ENCODE peak calls at places on chromosomes 6 and 20, in nine cellular contexts. T is H1, X is suprapubic skin, J is sigmoid colon, H is esophagus muscularis mucosa, F is GM23338, C is transverse colon, K is K562, M is GM12878. L is an unnamed sample.

GRCh38 chr6:132131777-132132176 is 180.6 kb upstream of the CCN2 start:
- DNase-seq in X (no peak), J (no peak), K (no peak), H (no peak), F (peak), T (no peak), M (no peak), C (no peak), L (no peak)

GRCh38 chr6:169714595-169714994 is 9.7 kb downstream of the PHF10 start:
- DNase-seq in F (no peak), H (no peak), X (no peak), T (no peak), K (no peak), M (no peak), C (no peak), J (no peak), L (no peak)

GRCh38 chr20:47535088-47535487 is 33.4 kb downstream of the NCOA3 start:
- DNase-seq in M (no peak), K (no peak), H (no peak), F (peak), C (no peak), X (no peak), J (no peak), T (peak), L (no peak)

GRCh38 chr6:5471044-5471443 is 209.7 kb downstream of the FARS2 start:
- DNase-seq in T (no peak), M (peak), C (peak), X (no peak), K (peak), H (no peak), J (no peak), F (peak), L (peak)

GRCh38 chr6:8029243-8029870 is 34.8 kb downstream of the BLOC1S5 start:
- DNase-seq in H (no peak), X (no peak), K (no peak), T (no peak), F (no peak), M (no peak), J (no peak), C (no peak), L (no peak)

GRCh38 chr6:143860111-143860510 is 4.2 kb upstream of the ZC2HC1B start:
- DNase-seq in C (no peak), F (no peak), X (no peak), T (no peak), H (no peak), J (no peak), M (no peak), K (no peak), L (no peak)

GRCh38 chr20:40339661-40340449 is 349.2 kb downstream of the MAFB start:
- DNase-seq in X (no peak), F (no peak), T (no peak), J (peak), C (peak), H (peak), M (no peak), K (no peak), L (peak)

GRCh38 chr6:35396991-35397390 is 54.6 kb downstream of the PPARD start:
- DNase-seq in J (no peak), K (no peak), X (no peak), T (no peak), H (no peak), C (peak), F (no peak), M (no peak), L (no peak)

GRCh38 chr6:140289186-140289585 is 914.7 kb upstream of the CITED2 start:
- DNase-seq in H (no peak), K (no peak), J (no peak), X (no peak), F (no peak), T (no peak), M (no peak), C (no peak), L (no peak)

GRCh38 chr6:155528982-155529453 is 73.4 kb upstream of the NOX3 start:
- DNase-seq in T (no peak), K (no peak), X (no peak), J (no peak), M (no peak), F (no peak), C (no peak), H (no peak), L (peak)

GRCh38 chr20:44056010-44056698 is 130.8 kb downstream of the JPH2 start:
- DNase-seq in T (peak), J (peak), M (no peak), C (peak), K (no peak), H (peak), X (peak), F (peak), L (peak)

GRCh38 chr20:51327251-51327841 is 215.2 kb downstream of the NFATC2 start:
- DNase-seq in X (no peak), H (no peak), T (no peak), F (no peak), K (no peak), C (no peak), J (no peak), M (no peak), L (no peak)

GRCh38 chr6:41652876-41653641 is 14.8 kb downstream of the MDFI start:
- DNase-seq in H (no peak), J (no peak), X (no peak), C (no peak), F (no peak), K (no peak), T (no peak), M (no peak), L (no peak)

GRCh38 chr6:157707576-157707975 is 115.5 kb upstream of the SNX9 start:
- DNase-seq in F (no peak), H (no peak), C (no peak), M (no peak), K (no peak), J (no peak), X (no peak), T (no peak), L (no peak)

GRCh38 chr6:140542858-140543257 is 1168.4 kb upstream of the CITED2 start:
- DNase-seq in K (no peak), H (no peak), J (no peak), C (no peak), T (no peak), X (no peak), F (no peak), M (peak), L (no peak)

GRCh38 chr20:31890646-31891045 is 20.2 kb downstream of the TTLL9 start:
- DNase-seq in C (no peak), T (no peak), M (no peak), F (no peak), K (no peak), H (no peak), J (no peak), X (peak), L (no peak)

GRCh38 chr6:42025066-42025789 is 25.1 kb upstream of the TAF8 start:
- DNase-seq in X (no peak), H (no peak), K (peak), C (no peak), F (no peak), J (no peak), T (no peak), M (peak), L (peak)

GRCh38 chr6:33029297-33030184 is 20.1 kb upstream of the HLA-DOA start:
- DNase-seq in F (peak), C (peak), K (no peak), X (no peak), H (no peak), T (no peak), J (no peak), M (peak), L (no peak)

GRCh38 chr6:56246544-56246940 is 838 bp downstream of the COL21A1 start:
- DNase-seq in M (no peak), H (no peak), F (peak), T (peak), X (no peak), J (no peak), C (no peak), K (no peak), L (no peak)

GRCh38 chr20:32582659-32583580 is 2.2 kb downstream of the NOL4L start:
- DNase-seq in J (no peak), K (peak), F (peak), H (no peak), X (no peak), T (peak), C (peak), M (no peak), L (peak)

GRCh38 chr6:124719951-124720350 is 242.3 kb upstream of the RNF217 start:
- DNase-seq in X (no peak), F (no peak), M (no peak), J (no peak), K (no peak), T (no peak), C (no peak), H (no peak), L (no peak)

GRCh38 chr20:59785118-59785959 is 148.1 kb downstream of the SYCP2 start:
- DNase-seq in H (peak), M (no peak), F (no peak), K (no peak), C (no peak), X (peak), T (no peak), J (peak), L (no peak)

GRCh38 chr6:126344181-126344580 is 4.3 kb downstream of the CENPW start:
- DNase-seq in X (no peak), K (no peak), T (no peak), F (no peak), H (no peak), J (no peak), C (no peak), M (no peak), L (no peak)

GRCh38 chr6:88855521-88856152 is 107.8 kb downstream of the RNGTT start:
- DNase-seq in T (no peak), M (no peak), C (no peak), X (no peak), H (no peak), F (no peak), J (no peak), K (no peak), L (no peak)

GRCh38 chr6:16623029-16623653 is 138.1 kb downstream of the ATXN1 start:
- DNase-seq in X (no peak), F (no peak), K (no peak), H (no peak), C (no peak), J (no peak), M (no peak), T (no peak), L (no peak)

GRCh38 chr20:48626226-48626937 is 201.4 kb downstream of the PREX1 start:
- DNase-seq in F (no peak), J (no peak), T (no peak), C (no peak), M (no peak), K (no peak), X (no peak), H (no peak), L (peak)

GRCh38 chr20:35005463-35005961 is 49.8 kb downstream of the MYH7B start:
- DNase-seq in M (no peak), T (no peak), K (no peak), J (peak), H (no peak), F (no peak), C (peak), X (no peak), L (no peak)

DNA sequence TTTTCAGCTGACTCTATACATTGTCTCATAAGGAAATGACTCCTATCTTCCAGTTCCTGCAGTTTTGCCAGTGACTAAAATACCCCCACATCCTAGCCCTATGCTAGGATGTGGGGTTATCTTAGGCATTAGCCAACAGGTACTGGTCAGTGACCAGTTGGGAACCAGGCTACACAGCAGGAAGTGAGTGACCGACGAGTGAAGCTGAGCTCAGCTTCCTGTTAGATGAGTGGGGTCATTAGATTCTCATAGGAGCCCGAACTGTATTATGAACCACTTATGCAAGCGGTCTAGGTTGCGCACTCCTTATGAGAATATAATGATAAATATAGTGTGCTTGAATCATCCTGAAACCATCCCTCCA is 199.3 kb upstream of the FAM83B start:
- DNase-seq in J (no peak), H (no peak), C (no peak), K (no peak), F (no peak), X (no peak), M (no peak), T (no peak), L (no peak)
- TF ChIP-seq CTCF in J (no peak), H (no peak), C (no peak), K (no peak), F (no peak), X (no peak), M (no peak), T (no peak), L (no peak)

DNA sequence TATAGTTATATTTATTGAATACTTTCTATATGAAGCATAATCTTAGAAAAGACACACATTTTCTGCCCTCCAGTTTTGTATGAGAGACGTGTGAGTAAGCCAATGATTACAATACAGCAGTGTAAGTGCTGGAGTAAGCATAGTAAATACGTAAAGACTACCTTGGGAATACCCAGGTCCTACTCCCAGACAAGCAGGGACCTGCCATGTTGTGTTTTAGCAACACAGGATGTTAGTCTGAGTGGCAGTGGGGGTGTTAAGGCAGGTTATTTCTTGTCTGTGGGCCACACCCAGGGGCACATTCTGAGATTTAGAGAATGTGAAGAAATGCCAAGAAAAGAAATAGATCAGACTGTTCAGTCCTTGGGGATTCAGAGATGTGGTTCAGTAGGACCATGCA is 34.3 kb upstream of the RNF144B start:
- DNase-seq in X (no peak), C (no peak), T (no peak), J (no peak), F (no peak), H (no peak), K (no peak), M (no peak), L (no peak)
- TF ChIP-seq POLR2AphosphoS5 in X (no peak), C (no peak), T (no peak), J (no peak), F (no peak), H (no peak), K (no peak), M (no peak), L (no peak)

GRCh38 chr20:49891486-49891885 is 23.8 kb downstream of the SPATA2 start:
- DNase-seq in M (no peak), T (no peak), X (no peak), J (peak), F (no peak), K (no peak), C (no peak), H (no peak), L (no peak)

GRCh38 chr20:49894073-49894470 is 21.3 kb downstream of the SPATA2 start:
- DNase-seq in X (no peak), M (peak), K (no peak), T (no peak), H (no peak), F (no peak), J (peak), C (no peak), L (no peak)

GRCh38 chr20:49890651-49891361 is 24.5 kb downstream of the SPATA2 start:
- DNase-seq in X (no peak), T (no peak), C (no peak), M (no peak), F (peak), H (no peak), J (peak), K (peak), L (no peak)

GRCh38 chr20:49892260-49893216 is 22.8 kb downstream of the SPATA2 start:
- DNase-seq in F (no peak), J (peak), M (no peak), H (no peak), T (no peak), C (no peak), X (no peak), K (no peak), L (peak)

GRCh38 chr20:49893242-49894072 is 21.9 kb downstream of the SPATA2 start:
- DNase-seq in H (no peak), F (no peak), J (peak), X (no peak), C (no peak), K (no peak), T (no peak), M (no peak), L (peak)
- H3K4me3 ChIP-seq in H (peak), F (no peak), J (no peak), X (no peak), C (no peak), K (no peak), T (no peak), M (peak), L (no peak)

GRCh38 chr20:1786061-1786460 is 109.1 kb upstream of the SIRPA start:
- DNase-seq in M (no peak), X (no peak), H (peak), F (no peak), J (no peak), T (no peak), K (no peak), C (no peak), L (no peak)
- TF ChIP-seq CTCF in M (no peak), X (no peak), H (no peak), F (no peak), J (no peak), T (no peak), K (no peak), C (no peak), L (no peak)

L was measured in HL-60.